ENCODE peak calls at places on chromosomes 3 and 15, in five cellular contexts. R, D, V, G and Z are unnamed samples.

GRCh38 chr3:13370609-13371008 is 49.5 kb downstream of the NUP210 start:
- DNase-seq in D (no peak), G (no peak), V (no peak), R (no peak), Z (no peak)

GRCh38 chr15:34049096-34049495 is 10.1 kb upstream of the AVEN start:
- DNase-seq in D (peak; percentile 66), R (no peak), G (no peak), V (no peak), Z (no peak)

GRCh38 chr3:170220871-170221270 is 1.4 kb upstream of the PRKCI start:
- DNase-seq in R (no peak), D (peak; percentile 24), V (no peak), G (no peak), Z (no peak)

GRCh38 chr15:40439461-40440299 is 1.1 kb upstream of the BAHD1 start:
- DNase-seq in V (no peak), R (no peak), D (peak; percentile 47), G (peak; percentile 68), Z (no peak)

GRCh38 chr15:66822106-66822505 is 120.1 kb downstream of the SMAD6 start:
- DNase-seq in R (no peak), V (no peak), D (no peak), G (no peak), Z (no peak)

GRCh38 chr3:116348216-116348615 is 97.1 kb downstream of the LSAMP start:
- DNase-seq in G (no peak), R (no peak), V (no peak), D (no peak), Z (no peak)

GRCh38 chr3:73804204-73804603 is 179.5 kb upstream of the PDZRN3 start:
- DNase-seq in G (no peak), D (no peak), V (no peak), R (no peak), Z (no peak)

GRCh38 chr3:127156651-127157050 is 36.3 kb upstream of the PRR23E start:
- DNase-seq in G (no peak), V (no peak), D (no peak), R (no peak), Z (no peak)

GRCh38 chr3:160291909-160292299 is 66.7 kb downstream of the C3orf80 start:
- DNase-seq in R (no peak), G (no peak), V (no peak), D (no peak), Z (no peak)